ENCODE peak calls at places on chromosomes 16 and 17, in four cellular contexts. I, O, B and L are unnamed samples.

GRCh38 chr17:46167826-46168569 is 25.2 kb downstream of the KANSL1 start:
- DNase-seq in I (no peak), B (no peak), O (no peak), L (no peak)

GRCh38 chr17:72654746-72655145 is 437.7 kb downstream of the SLC39A11 start:
- DNase-seq in B (peak), I (no peak), O (no peak), L (no peak)

GRCh38 chr17:8659758-8660410 is 29.4 kb upstream of the MYH10 start:
- DNase-seq in B (no peak), I (no peak), O (no peak), L (no peak)

GRCh38 chr17:7502987-7503386 is 18.8 kb downstream of the POLR2A start:
- DNase-seq in I (no peak), B (no peak), O (peak), L (no peak)

GRCh38 chr16:4011225-4011939 is 104.9 kb downstream of the ADCY9 start:
- DNase-seq in B (no peak), I (no peak), O (no peak), L (no peak)

GRCh38 chr16:25922438-25922837 is 230.7 kb downstream of the HS3ST4 start:
- DNase-seq in O (no peak), I (no peak), B (no peak), L (no peak)

GRCh38 chr16:29192329-29193247 is 207.7 kb downstream of the LAT start:
- DNase-seq in B (no peak), O (no peak), I (no peak), L (peak)

GRCh38 chr17:34393401-34393800 is 30.4 kb upstream of the CCL1 start:
- DNase-seq in I (no peak), B (no peak), O (no peak), L (peak)

GRCh38 chr16:15609286-15609649 is 33.7 kb downstream of the MARF1 start:
- DNase-seq in I (no peak), O (no peak), B (no peak), L (no peak)

GRCh38 chr16:23521037-23521743 is 10.9 kb upstream of the GGA2 start:
- DNase-seq in B (no peak), I (no peak), O (no peak), L (no peak)

GRCh38 chr17:57622886-57623433 is 122.1 kb downstream of the CCDC182 start:
- DNase-seq in B (no peak), O (peak), I (no peak), L (peak)

GRCh38 chr17:49431743-49432142 is 17.1 kb upstream of the PHB1 start:
- DNase-seq in I (no peak), B (no peak), O (no peak), L (no peak)

GRCh38 chr16:15536813-15537212 is 102.4 kb downstream of the BMERB1 start:
- DNase-seq in O (no peak), B (no peak), I (no peak), L (no peak)

GRCh38 chr16:25097304-25097988 is 14.1 kb upstream of the LCMT1 start:
- DNase-seq in O (no peak), B (no peak), I (no peak), L (no peak)

GRCh38 chr16:24668481-24669001 is 60.9 kb upstream of the TNRC6A start:
- DNase-seq in I (peak), B (no peak), O (no peak), L (no peak)

GRCh38 chr17:68255151-68255550 is 7.3 kb downstream of the AMZ2 start:
- DNase-seq in I (no peak), O (no peak), B (no peak), L (no peak)

GRCh38 chr16:67170168-67170947 is at the start of gene NOL3:
- DNase-seq in I (peak), B (peak), O (peak), L (peak)

GRCh38 chr17:10727192-10727591 is 2.6 kb downstream of the TMEM220 start:
- DNase-seq in O (no peak), I (no peak), B (no peak), L (peak)

GRCh38 chr17:10733666-10734065 is 3.8 kb upstream of the TMEM220 start:
- DNase-seq in B (no peak), O (no peak), I (no peak), L (peak)

GRCh38 chr17:10729334-10730193 is at the start of gene TMEM220:
- DNase-seq in O (peak), I (peak), B (peak), L (peak)

GRCh38 chr17:10728331-10728730 is 1.5 kb downstream of the TMEM220 start:
- DNase-seq in I (no peak), O (no peak), B (no peak), L (peak)

DNA sequence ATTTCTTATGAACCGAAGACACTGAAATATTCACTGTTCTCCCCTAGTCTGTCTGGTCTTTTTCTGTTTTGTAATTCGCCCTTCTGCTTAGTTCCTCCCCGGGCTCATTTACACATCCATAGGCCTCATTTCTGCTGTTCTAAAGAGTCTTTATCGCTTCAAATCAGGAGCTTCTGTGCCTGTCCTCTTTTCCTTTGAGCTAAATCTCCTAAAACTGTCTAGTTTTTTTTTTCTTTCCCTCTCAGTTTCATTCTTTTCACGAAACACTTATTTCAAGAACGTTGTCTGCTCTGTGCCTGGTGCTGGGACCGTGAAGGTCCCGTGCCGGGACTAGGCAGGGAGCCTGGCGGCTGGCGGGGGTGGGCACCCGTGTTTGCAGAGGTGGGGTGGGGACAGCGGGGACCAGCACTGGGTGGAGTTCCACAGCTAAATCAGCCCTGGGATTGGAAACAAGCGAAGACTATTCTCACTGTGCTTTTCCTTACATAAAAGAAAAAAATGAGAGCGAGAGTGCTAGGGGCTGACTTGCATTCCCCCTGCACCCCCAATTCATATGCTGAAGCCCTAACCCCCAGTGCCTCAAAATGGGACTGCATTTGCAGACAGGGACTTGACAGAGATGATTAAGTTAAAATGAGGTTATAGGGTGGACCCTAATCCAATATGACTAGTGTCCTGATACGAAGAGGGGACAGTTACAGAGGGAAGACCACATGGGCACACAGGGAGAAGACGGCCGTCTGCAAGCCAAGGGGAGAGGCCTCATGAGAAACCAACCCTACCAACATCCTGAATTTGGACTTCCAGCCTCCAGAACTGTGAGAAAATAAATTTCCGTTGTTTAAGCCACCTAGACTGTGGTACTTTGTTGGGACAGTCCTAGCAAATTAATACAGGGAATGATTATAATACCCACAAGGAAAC is 1.4 kb upstream of the TMEM220 start:
- DNase-seq in I (no peak), B (peak), O (no peak), L (peak)
- H3K4me3 ChIP-seq in I (no peak), B (peak), O (no peak), L (no peak)

GRCh38 chr17:61461586-61461966 is 9.4 kb downstream of the TBX4 start:
- DNase-seq in B (no peak), I (no peak), O (no peak), L (no peak)

GRCh38 chr17:61463068-61463980 is 11.1 kb downstream of the TBX4 start:
- DNase-seq in I (no peak), B (no peak), O (no peak), L (no peak)

GRCh38 chr17:61462734-61463067 is 10.5 kb downstream of the TBX4 start:
- DNase-seq in O (no peak), B (no peak), I (no peak), L (no peak)

GRCh38 chr17:61460796-61461585 is 8.8 kb downstream of the TBX4 start:
- DNase-seq in O (no peak), B (no peak), I (no peak), L (no peak)

GRCh38 chr17:61461967-61462733 is 9.9 kb downstream of the TBX4 start:
- DNase-seq in O (no peak), B (no peak), I (no peak), L (no peak)
- H3K4me3 ChIP-seq in O (peak), B (no peak), I (no peak), L (no peak)

GRCh38 chr17:47902039-47902744 is 6.2 kb downstream of the SP2 start:
- DNase-seq in O (no peak), I (no peak), B (no peak), L (no peak)
- H3K4me3 ChIP-seq in O (no peak), I (no peak), B (no peak), L (no peak)

GRCh38 chr17:75151893-75152292 is 2.4 kb downstream of the JPT1 start:
- DNase-seq in O (no peak), B (no peak), I (no peak), L (no peak)
- H3K4me3 ChIP-seq in O (peak), B (no peak), I (no peak), L (no peak)

GRCh38 chr16:89198417-89199240 is 1.7 kb downstream of the SLC22A31 start:
- DNase-seq in O (no peak), I (no peak), B (no peak), L (no peak)

GRCh38 chr16:89199241-89200123 is 855 bp downstream of the SLC22A31 start:
- DNase-seq in O (no peak), I (no peak), B (no peak), L (no peak)

GRCh38 chr16:89200850-89201466 is 621 bp upstream of the SLC22A31 start:
- DNase-seq in O (no peak), I (no peak), B (no peak), L (no peak)

GRCh38 chr16:89201467-89202377 is 1.4 kb upstream of the SLC22A31 start:
- DNase-seq in B (peak), O (peak), I (peak), L (no peak)

GRCh38 chr16:89200124-89200849 is at the start of gene SLC22A31:
- DNase-seq in I (no peak), B (no peak), O (no peak), L (no peak)
- H3K4me3 ChIP-seq in I (no peak), B (peak), O (peak), L (no peak)

GRCh38 chr17:59368218-59368857 is 36.9 kb downstream of the YPEL2 start:
- DNase-seq in O (no peak), B (no peak), I (no peak), L (no peak)

GRCh38 chr17:59365383-59365981 is 34.0 kb downstream of the YPEL2 start:
- DNase-seq in B (no peak), I (no peak), O (peak), L (no peak)

GRCh38 chr17:59366773-59367656 is 35.6 kb downstream of the YPEL2 start:
- DNase-seq in O (peak), B (peak), I (no peak), L (no peak)

GRCh38 chr17:59367657-59368045 is 36.2 kb downstream of the YPEL2 start:
- DNase-seq in I (no peak), B (no peak), O (no peak), L (no peak)

GRCh38 chr17:59366040-59366757 is 34.7 kb downstream of the YPEL2 start:
- DNase-seq in O (no peak), B (peak), I (no peak), L (no peak)
- H3K4me3 ChIP-seq in O (peak), B (no peak), I (no peak), L (peak)

DNA sequence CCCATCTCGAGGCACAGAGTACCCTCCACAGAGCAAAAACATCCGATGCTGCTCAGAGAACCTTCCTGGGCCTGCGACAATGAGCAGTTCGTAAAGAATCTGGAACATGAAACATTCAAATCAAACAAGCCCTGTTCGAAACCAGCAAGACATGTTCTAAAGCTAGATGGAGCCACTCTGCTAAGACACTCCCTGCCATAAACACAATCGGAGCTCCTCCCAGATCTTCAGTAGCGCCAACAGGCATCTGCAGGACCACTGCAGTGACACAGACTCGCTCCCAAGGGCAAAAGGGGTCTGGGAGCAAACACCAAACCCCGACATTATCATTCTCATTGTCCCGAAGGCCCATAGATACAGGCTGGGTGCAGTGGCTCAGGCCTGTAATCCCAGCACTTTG is 108.7 kb downstream of the ZFHX3 start:
- DNase-seq in O (no peak), I (peak), B (no peak), L (no peak)
- H3K4me3 ChIP-seq in O (no peak), I (no peak), B (no peak), L (no peak)

GRCh38 chr17:30921544-30922196 is at the start of gene ADAP2:
- DNase-seq in I (peak), B (peak), O (peak), L (no peak)

GRCh38 chr17:30920282-30920681 is 1.5 kb upstream of the ADAP2 start:
- DNase-seq in B (no peak), I (no peak), O (peak), L (no peak)

GRCh38 chr17:30920683-30921543 is 832 bp upstream of the ADAP2 start:
- DNase-seq in O (no peak), B (no peak), I (no peak), L (no peak)

GRCh38 chr17:30924341-30924740 is 2.6 kb downstream of the ADAP2 start:
- DNase-seq in I (no peak), B (no peak), O (no peak), L (no peak)

GRCh38 chr17:30922235-30922993 is 669 bp downstream of the ADAP2 start:
- DNase-seq in I (no peak), O (peak), B (no peak), L (no peak)
- H3K4me3 ChIP-seq in I (peak), O (peak), B (peak), L (peak)

GRCh38 chr17:44308865-44309264 is 464 bp downstream of the RUNDC3A start:
- DNase-seq in O (no peak), B (no peak), I (no peak), L (no peak)
- H3K4me3 ChIP-seq in O (no peak), B (peak), I (no peak), L (peak)